ENCODE peak calls at places on chromosomes 3 and 15, in four cellular contexts. W, K, R and L are unnamed samples.

GRCh38 chr3:126152458-126152857 is 27.9 kb downstream of the ALDH1L1 start:
- DNase-seq in R (no peak), K (no peak), W (no peak), L (no peak)

GRCh38 chr3:108959017-108959416 is 5.3 kb upstream of the GUCA1C start:
- DNase-seq in R (no peak), W (no peak), K (no peak), L (no peak)

GRCh38 chr15:79896131-79896633 is 632 bp downstream of the MTHFS start:
- DNase-seq in R (no peak), W (no peak), K (no peak), L (no peak)

GRCh38 chr15:41018534-41018933 is 65.3 kb downstream of the CHAC1 start:
- DNase-seq in W (peak), K (peak), R (no peak), L (no peak)

GRCh38 chr3:169189486-169189885 is 474.0 kb downstream of the MECOM start:
- DNase-seq in K (no peak), R (no peak), W (no peak), L (no peak)

GRCh38 chr3:49721861-49722781 is 1.6 kb downstream of the GMPPB start:
- DNase-seq in W (no peak), K (no peak), R (no peak), L (no peak)

GRCh38 chr3:66489577-66489976 is 11.2 kb downstream of the LRIG1 start:
- DNase-seq in K (no peak), R (no peak), W (no peak), L (no peak)

GRCh38 chr3:86990171-86990733 is 697 bp downstream of the VGLL3 start:
- DNase-seq in R (no peak), W (no peak), K (no peak), L (no peak)

GRCh38 chr3:101989578-101990200 is 140.4 kb downstream of the NFKBIZ start:
- DNase-seq in W (no peak), K (no peak), R (no peak), L (no peak)

GRCh38 chr3:196073188-196073838 is 8.6 kb downstream of the TFRC start:
- DNase-seq in K (peak), W (peak), R (no peak), L (no peak)

GRCh38 chr3:196111939-196112386 is 30.1 kb upstream of the TFRC start:
- DNase-seq in K (no peak), R (no peak), W (no peak), L (no peak)

GRCh38 chr15:84982301-84982920 is 755 bp downstream of the PDE8A start:
- DNase-seq in W (peak), K (no peak), R (no peak), L (peak)

GRCh38 chr15:29130461-29130860 is 139.2 kb downstream of the NSMCE3 start:
- DNase-seq in W (no peak), K (no peak), R (no peak), L (no peak)

GRCh38 chr15:45428491-45428890 is 50.1 kb upstream of the GATM start:
- DNase-seq in R (no peak), W (no peak), K (no peak), L (no peak)

GRCh38 chr3:188978772-188979171 is 193.0 kb upstream of the TPRG1 start:
- DNase-seq in K (peak), R (peak), W (peak), L (no peak)

GRCh38 chr15:82963356-82964341 is 11.1 kb upstream of the HOMER2 start:
- DNase-seq in W (no peak), K (no peak), R (no peak), L (no peak)

GRCh38 chr3:168162172-168162571 is 66.4 kb upstream of the GOLIM4 start:
- DNase-seq in W (peak), K (peak), R (no peak), L (no peak)

GRCh38 chr15:77058468-77058867 is 12.4 kb downstream of the TSPAN3 start:
- DNase-seq in K (no peak), W (no peak), R (no peak), L (no peak)

GRCh38 chr15:29774900-29775299 is 47.4 kb downstream of the TJP1 start:
- DNase-seq in W (peak), R (no peak), K (peak), L (peak)

GRCh38 chr3:191962324-191962723 is 501.4 kb downstream of the PYDC2 start:
- DNase-seq in W (no peak), K (no peak), R (no peak), L (no peak)

GRCh38 chr15:66879968-66880367 is 177.9 kb downstream of the SMAD6 start:
- DNase-seq in K (no peak), W (no peak), R (no peak), L (no peak)

GRCh38 chr3:65436580-65436979 is 602.1 kb downstream of the MAGI1 start:
- DNase-seq in R (no peak), K (no peak), W (peak), L (no peak)

GRCh38 chr15:95108673-95109072 is 877.3 kb downstream of the MCTP2 start:
- DNase-seq in K (no peak), W (no peak), R (no peak), L (no peak)

GRCh38 chr15:91965501-91966180 is 112.1 kb downstream of the SLCO3A1 start:
- DNase-seq in R (no peak), K (peak), W (peak), L (peak)

GRCh38 chr3:21839181-21839580 is 88.2 kb upstream of the ZNF385D start:
- DNase-seq in K (no peak), W (no peak), R (no peak), L (no peak)

GRCh38 chr3:21835266-21835665 is 84.3 kb upstream of the ZNF385D start:
- DNase-seq in K (peak), R (no peak), W (no peak), L (no peak)

GRCh38 chr3:21839592-21839991 is 88.6 kb upstream of the ZNF385D start:
- DNase-seq in W (peak), K (peak), R (peak), L (peak)
- TF ChIP-seq CTCF in W (peak), K (peak), R (peak), L (peak)

GRCh38 chr15:74377831-74378766 is 10.7 kb upstream of the CYP11A1 start:
- DNase-seq in W (no peak), K (no peak), R (no peak), L (no peak)

GRCh38 chr15:74376825-74377581 is 9.6 kb upstream of the CYP11A1 start:
- DNase-seq in K (no peak), W (no peak), R (no peak), L (no peak)

GRCh38 chr15:74380361-74381189 is 13.1 kb upstream of the CYP11A1 start:
- DNase-seq in K (no peak), W (no peak), R (no peak), L (no peak)

GRCh38 chr15:74381190-74381453 is 13.7 kb upstream of the CYP11A1 start:
- DNase-seq in R (no peak), K (no peak), W (no peak), L (no peak)

DNA sequence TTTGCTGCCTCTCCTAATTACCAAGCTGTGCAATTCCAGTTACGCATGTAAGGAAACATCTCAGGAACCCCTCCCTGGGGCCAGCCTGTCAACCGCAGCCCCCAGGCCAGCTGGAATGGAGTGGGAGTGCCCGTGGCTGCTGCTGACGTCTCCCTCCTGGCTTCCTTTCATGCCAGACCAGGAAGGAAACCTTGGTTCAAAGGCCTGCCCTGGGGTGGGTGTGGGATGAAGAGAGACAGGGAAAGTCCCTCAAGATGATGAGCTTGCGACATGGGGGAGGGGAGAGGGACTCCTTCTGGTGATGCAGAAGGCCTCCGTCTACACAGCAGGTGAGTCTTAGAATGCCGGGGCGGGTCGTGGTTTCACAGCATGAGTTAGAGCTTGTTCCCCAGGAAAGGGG is 11.4 kb upstream of the CYP11A1 start:
- DNase-seq in W (peak), K (no peak), R (no peak), L (no peak)
- H3K4me3 ChIP-seq in W (no peak), K (no peak), R (no peak), L (no peak)

GRCh38 chr3:149527531-149528343 is 53.2 kb downstream of the TM4SF4 start:
- DNase-seq in R (no peak), K (no peak), W (peak), L (no peak)
- TF ChIP-seq CTCF in R (peak), K (peak), W (peak), L (peak)

GRCh38 chr3:43956945-43957344 is 266.2 kb downstream of the ABHD5 start:
- DNase-seq in K (no peak), W (no peak), R (no peak), L (no peak)

GRCh38 chr3:43958973-43959372 is 268.2 kb downstream of the ABHD5 start:
- DNase-seq in W (no peak), R (no peak), K (no peak), L (no peak)

GRCh38 chr3:43959498-43960447 is 269.0 kb downstream of the ABHD5 start:
- DNase-seq in K (no peak), R (no peak), W (no peak), L (no peak)

GRCh38 chr3:43957553-43957952 is 266.8 kb downstream of the ABHD5 start:
- DNase-seq in K (no peak), R (no peak), W (no peak), L (no peak)

DNA sequence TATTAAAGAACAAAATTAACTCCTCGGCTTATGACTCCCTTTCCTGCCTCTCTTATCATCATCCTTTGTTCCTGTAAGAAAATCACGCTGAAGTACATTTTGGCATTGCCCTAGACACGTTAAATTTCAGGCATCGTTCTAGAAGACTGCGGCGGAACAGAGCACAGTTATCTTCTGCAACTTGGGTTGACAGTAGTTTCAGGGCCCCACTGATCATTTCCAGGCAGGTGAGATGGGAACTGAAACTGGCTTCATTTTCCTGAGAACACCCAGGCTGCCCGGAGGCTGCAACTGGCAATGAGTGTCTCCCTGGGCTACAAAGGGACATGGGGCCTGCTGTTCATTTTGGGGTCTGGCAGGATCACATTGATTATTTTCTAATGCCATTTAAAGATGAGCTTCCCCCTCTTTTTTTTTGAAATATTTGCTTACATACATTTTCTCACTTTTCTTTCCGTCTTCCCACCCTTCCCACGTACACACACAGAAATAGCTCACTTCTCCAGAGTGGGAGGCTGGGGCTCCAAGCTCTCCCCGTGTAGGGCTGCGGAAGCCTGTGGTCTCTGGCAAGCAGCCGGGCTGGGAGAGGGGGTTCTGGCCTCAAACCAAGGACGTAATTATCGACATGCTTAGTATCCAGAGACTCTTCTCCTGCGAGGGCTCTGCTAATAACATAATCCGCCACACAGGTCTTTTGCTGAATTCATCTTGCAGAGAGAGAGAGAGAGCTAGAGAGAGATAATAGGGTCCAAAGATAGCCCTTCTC is 267.4 kb downstream of the ABHD5 start:
- DNase-seq in W (peak), K (no peak), R (no peak), L (no peak)
- H3K4me3 ChIP-seq in W (no peak), K (no peak), R (no peak), L (no peak)

DNA sequence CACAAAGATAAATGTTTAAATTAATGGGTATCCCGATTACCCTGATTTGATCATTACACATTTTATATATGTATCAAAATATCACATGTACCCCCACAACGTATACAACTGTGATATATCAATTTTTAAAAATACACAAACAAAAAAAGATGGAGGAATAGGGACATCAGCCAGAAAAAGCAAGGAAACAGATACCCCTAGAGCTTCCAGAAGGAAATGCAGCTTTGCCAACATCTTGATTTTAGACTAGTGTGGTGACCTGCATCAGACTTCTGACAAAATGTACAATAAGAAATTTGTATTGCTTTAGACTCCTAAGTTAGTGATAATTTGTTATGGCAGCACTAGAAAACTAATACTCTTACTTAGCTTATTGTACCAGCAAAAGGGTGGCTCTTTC is 483.8 kb downstream of the TUSC7 start:
- DNase-seq in K (peak), R (no peak), W (no peak), L (no peak)
- TF ChIP-seq CTCF in K (peak), R (peak), W (peak), L (peak)

GRCh38 chr3:184188080-184188479 is 2.1 kb downstream of the ABCF3 start:
- DNase-seq in K (no peak), R (no peak), W (no peak), L (no peak)
- H3K4me3 ChIP-seq in K (no peak), R (no peak), W (no peak), L (no peak)

GRCh38 chr3:48555231-48555948 is 1.2 kb downstream of the PFKFB4 start:
- DNase-seq in K (no peak), W (no peak), R (no peak), L (no peak)
- TF ChIP-seq CTCF in K (no peak), W (no peak), R (no peak), L (no peak)

DNA sequence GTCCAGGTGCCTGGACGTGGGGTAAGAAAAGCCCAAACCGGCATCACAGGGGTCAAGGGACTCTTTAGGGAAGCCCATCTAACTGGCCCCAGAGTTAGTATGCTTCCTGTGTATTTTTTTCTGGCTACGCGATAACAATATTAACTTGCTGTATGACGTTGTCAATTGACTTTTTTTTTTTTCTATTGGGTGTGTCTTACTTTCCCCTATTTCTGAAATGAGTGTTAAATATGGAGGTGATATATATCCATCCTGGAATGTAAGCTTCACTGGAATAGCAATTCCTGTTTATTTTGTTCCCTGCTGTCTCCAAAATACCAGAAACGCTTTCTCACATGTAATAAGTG is 598 bp upstream of the GMNC start:
- DNase-seq in K (no peak), W (no peak), R (no peak), L (no peak)
- H3K4me3 ChIP-seq in K (peak), W (peak), R (peak), L (peak)

DNA sequence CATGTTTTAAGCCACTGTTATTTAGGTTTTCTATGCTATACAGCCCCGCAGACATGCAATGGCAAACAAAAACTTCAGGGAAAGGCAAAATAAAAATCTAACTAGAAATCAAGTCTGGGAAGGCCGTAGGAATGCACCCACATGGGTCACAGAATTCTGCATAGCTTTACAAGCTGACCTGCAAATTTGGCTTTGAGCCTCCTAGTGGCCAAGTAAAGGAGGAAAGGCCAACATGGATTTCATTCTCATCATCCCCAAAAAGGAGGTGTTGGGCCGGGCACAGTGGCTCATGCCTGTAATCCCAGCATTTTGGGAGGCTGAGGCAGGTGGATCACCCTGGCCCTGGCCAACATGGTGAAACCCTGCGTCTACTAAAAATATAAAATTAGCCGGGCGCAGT is 124.3 kb downstream of the FBLN2 start:
- DNase-seq in W (no peak), R (no peak), K (no peak), L (no peak)
- TF ChIP-seq CTCF in W (peak), R (no peak), K (peak), L (peak)